ENCODE peak calls at places on chromosomes 13 and 19, in six cellular contexts. J is effector CD4-positive, alpha-beta T cell; T is activated CD4-positive, alpha-beta T cell treated with anti-CD3 and anti-CD28 coated beads, Interleukin-2, amount 10 ng/mL, durations not matched to agents 7 days and 5 days; F is stimulated activated CD4-positive, alpha-beta T cell treated with anti-CD3 and anti-CD28 coated beads, Interleukin-4, amount 100 ng/mL, for 48 hours; Q is NCI-H2081; Y is cardiac fibroblast. E is an unnamed sample.

GRCh38 chr19:45498411-45499195 is at the start of gene PPM1N:
- DNase-seq in Y (peak), Q (no peak), T (peak), F (no peak), J (peak), E (peak)

GRCh38 chr19:38759590-38760003 is 13.7 kb downstream of the LGALS7 start:
- DNase-seq in Q (no peak), Y (no peak), J (no peak), T (no peak), F (no peak), E (no peak)

GRCh38 chr13:70339738-70340137 is 231.5 kb upstream of the KLHL1 start:
- DNase-seq in T (no peak), Q (peak), F (no peak), Y (peak), J (no peak), E (peak)

GRCh38 chr13:99421758-99422555 is 79.3 kb upstream of the TM9SF2 start:
- DNase-seq in Q (no peak), Y (no peak), T (peak), F (no peak), J (no peak), E (no peak)

GRCh38 chr13:114144606-114145244 is 12.3 kb upstream of the RASA3 start:
- DNase-seq in T (no peak), F (no peak), Y (no peak), J (no peak), Q (no peak), E (no peak)

GRCh38 chr19:47157455-47158321 is 27.1 kb downstream of the SAE1 start:
- DNase-seq in T (peak), J (peak), Y (peak), Q (no peak), F (no peak), E (peak)

GRCh38 chr13:41058229-41059070 is 2.9 kb upstream of the WBP4 start:
- DNase-seq in F (no peak), Y (no peak), T (no peak), Q (no peak), J (no peak), E (no peak)

GRCh38 chr13:50015263-50015662 is at the start of gene KCNRG:
- DNase-seq in T (no peak), F (no peak), Q (peak), Y (peak), J (no peak), E (no peak)

GRCh38 chr19:50209131-50209530 is 5.7 kb downstream of the MYH14 start:
- DNase-seq in J (no peak), Q (no peak), T (no peak), F (no peak), Y (no peak), E (no peak)

GRCh38 chr13:97273341-97273831 is 51.3 kb downstream of the MBNL2 start:
- DNase-seq in Y (peak), T (no peak), Q (no peak), F (no peak), J (no peak), E (no peak)

GRCh38 chr13:51907040-51907732 is 45.4 kb downstream of the CCDC70 start:
- DNase-seq in Y (no peak), Q (no peak), T (no peak), F (no peak), J (no peak), E (no peak)

GRCh38 chr19:54335979-54336892 is 2.7 kb downstream of the LILRA4 start:
- DNase-seq in F (no peak), Q (no peak), Y (no peak), T (no peak), J (no peak), E (no peak)

GRCh38 chr19:9132422-9132821 is 5.7 kb upstream of the OR7G3 start:
- DNase-seq in Q (no peak), F (no peak), J (no peak), Y (no peak), T (no peak), E (no peak)

GRCh38 chr13:47508518-47509228 is 492.4 kb downstream of the SUCLA2 start:
- DNase-seq in Q (no peak), J (no peak), Y (no peak), F (no peak), T (no peak), E (no peak)

GRCh38 chr13:36746051-36746450 is 72.2 kb downstream of the SERTM1 start:
- DNase-seq in J (no peak), Y (no peak), F (no peak), Q (no peak), T (no peak), E (no peak)

GRCh38 chr19:38049105-38049649 is 142.2 kb downstream of the SIPA1L3 start:
- DNase-seq in J (peak), Y (peak), F (peak), T (peak), Q (no peak), E (no peak)

GRCh38 chr19:3135961-3136683 is at the start of gene GNA15:
- DNase-seq in Q (no peak), Y (no peak), T (peak), J (peak), F (no peak), E (peak)

GRCh38 chr13:110923777-110924638 is 9.1 kb upstream of the ANKRD10 start:
- DNase-seq in F (no peak), Q (no peak), Y (no peak), J (no peak), T (no peak), E (no peak)

E was measured in endodermal cell.